ENCODE peak calls at places on chromosome 6, in ten cellular contexts. F is kidney, Z is endothelial cell, C is fibroblast of lung, A is upper lobe of right lung, Q is AG04450, P is neural crest cell, J is psoas muscle, U is cardiac muscle cell, X is AG09309. Y is an unnamed sample.

GRCh38 chr6:166106076-166106686 is 61.5 kb downstream of the TBXT start:
- DNase-seq in U (peak; percentile 78), C (peak; percentile 40), F (no peak), Z (peak; percentile 79), A (no peak), Q (peak; percentile 48), X (peak; percentile 4), P (peak; percentile 87), J (peak; percentile 68), Y (peak; percentile 81)

GRCh38 chr6:11538799-11539468 is 1.4 kb downstream of the TMEM170B start:
- DNase-seq in F (no peak), C (no peak), Q (no peak), A (no peak), U (no peak), P (no peak), X (no peak), J (no peak), Z (no peak), Y (no peak)

GRCh38 chr6:13447949-13448724 is 39.3 kb downstream of the GFOD1 start:
- DNase-seq in X (no peak), U (peak; percentile 21), F (no peak), Z (no peak), C (no peak), J (no peak), A (no peak), P (no peak), Q (no peak), Y (no peak)

GRCh38 chr6:13558718-13559117 is 15.7 kb upstream of the SIRT5 start:
- DNase-seq in J (no peak), X (no peak), C (no peak), Z (no peak), U (no peak), P (no peak), F (no peak), A (no peak), Q (no peak), Y (no peak)

GRCh38 chr6:134750669-134751068 is 199.2 kb downstream of the ALDH8A1 start:
- DNase-seq in F (no peak), A (no peak), Q (no peak), U (no peak), C (peak; percentile 54), J (no peak), P (no peak), X (peak; percentile 62), Z (no peak), Y (no peak)

GRCh38 chr6:148811472-148811871 is 64.6 kb downstream of the UST start:
- DNase-seq in A (no peak), P (no peak), F (no peak), U (peak; percentile 10), Q (no peak), X (no peak), J (no peak), C (no peak), Z (no peak), Y (no peak)

GRCh38 chr6:126033696-126034095 is 47.4 kb downstream of the TRMT11 start:
- DNase-seq in A (no peak), J (no peak), X (peak; percentile 82), Z (peak; percentile 10), P (no peak), C (peak; percentile 93), Q (peak; percentile 73), U (peak; percentile 94), F (no peak), Y (no peak)

GRCh38 chr6:146909376-146909775 is 294.8 kb upstream of the STXBP5 start:
- DNase-seq in P (no peak), J (no peak), C (no peak), Q (no peak), U (no peak), F (no peak), Z (no peak), A (no peak), X (no peak), Y (no peak)

DNA sequence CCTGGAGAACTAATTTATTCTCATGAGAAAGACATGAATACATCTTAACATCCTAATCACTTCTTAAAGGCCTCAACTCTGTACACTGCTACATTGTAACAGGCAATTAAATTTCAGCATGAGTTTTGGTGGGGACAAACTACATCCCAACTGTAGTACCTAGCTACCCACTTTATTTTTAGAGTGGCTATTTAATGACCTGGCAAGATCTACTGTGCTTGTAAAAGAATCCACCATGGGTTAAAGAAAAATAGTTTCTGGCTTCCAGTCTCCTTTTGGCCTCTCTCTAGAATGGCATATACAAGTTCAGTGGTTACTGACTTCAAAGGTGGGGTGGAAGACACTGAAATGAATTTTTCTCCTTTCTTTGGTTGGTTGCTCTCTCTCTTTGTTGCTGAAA is 193.9 kb downstream of the ESR1 start:
- DNase-seq in U (no peak), J (no peak), Q (no peak), Z (no peak), A (no peak), X (no peak), C (no peak), F (no peak), P (no peak), Y (no peak)
- TF ChIP-seq CTCF in U (no peak), J (no peak), Q (no peak), Z (no peak), A (no peak), X (no peak), C (no peak), F (no peak), P (no peak), Y (no peak)

GRCh38 chr6:144017167-144018094 is 9.4 kb upstream of the PLAGL1 start:
- DNase-seq in C (no peak), X (no peak), Z (no peak), P (no peak), J (no peak), U (no peak), Q (no peak), F (no peak), A (no peak), Y (no peak)

GRCh38 chr6:144008501-144009245 is 614 bp upstream of the PLAGL1 start:
- DNase-seq in U (no peak), X (no peak), C (no peak), Z (no peak), P (no peak), J (no peak), F (no peak), Q (no peak), A (peak; percentile 68), Y (no peak)

GRCh38 chr6:144012534-144012933 is 4.5 kb upstream of the PLAGL1 start:
- DNase-seq in Q (no peak), A (no peak), P (no peak), C (peak; percentile 51), X (peak; percentile 34), J (no peak), F (no peak), Z (no peak), U (peak; percentile 27), Y (no peak)

GRCh38 chr6:144007779-144008500 is at the start of gene PLAGL1:
- DNase-seq in A (peak; percentile 84), F (peak; percentile 91), J (peak; percentile 72), U (peak; percentile 83), Q (peak; percentile 16), P (peak; percentile 41), X (no peak), C (peak; percentile 65), Z (peak; percentile 65), Y (peak; percentile 72)

GRCh38 chr6:144013486-144013909 is 5.4 kb upstream of the PLAGL1 start:
- DNase-seq in P (peak; percentile 72), J (peak; percentile 72), C (peak; percentile 60), U (peak; percentile 88), F (peak; percentile 79), X (peak; percentile 41), A (peak; percentile 85), Q (peak; percentile 43), Z (peak; percentile 76), Y (peak; percentile 75)
- TF ChIP-seq CTCF in P (peak; percentile 97), J (peak; percentile 94), C (peak; percentile 93), U (peak; percentile 85), F (peak; percentile 83), X (peak; percentile 93), A (peak; percentile 94), Q (peak; percentile 95), Z (peak; percentile 84), Y (peak; percentile 97)

GRCh38 chr6:150744522-150745260 is 120.8 kb upstream of the MTHFD1L start:
- DNase-seq in P (no peak), C (no peak), J (no peak), A (no peak), Q (no peak), F (no peak), U (no peak), X (no peak), Z (no peak), Y (no peak)

GRCh38 chr6:150740453-150740852 is 125.0 kb upstream of the MTHFD1L start:
- DNase-seq in F (no peak), P (no peak), X (no peak), U (no peak), J (no peak), A (no peak), C (no peak), Z (no peak), Q (no peak), Y (no peak)

GRCh38 chr6:150739711-150740349 is 125.7 kb upstream of the MTHFD1L start:
- DNase-seq in X (no peak), C (peak; percentile 37), J (no peak), F (no peak), P (no peak), Q (no peak), U (no peak), Z (no peak), A (no peak), Y (no peak)

GRCh38 chr6:150738092-150738625 is 127.3 kb upstream of the MTHFD1L start:
- DNase-seq in F (no peak), Z (no peak), A (no peak), Q (no peak), C (no peak), U (no peak), P (no peak), X (no peak), J (no peak), Y (no peak)

GRCh38 chr6:150741633-150742200 is 123.8 kb upstream of the MTHFD1L start:
- DNase-seq in P (no peak), U (peak; percentile 31), F (no peak), C (no peak), Q (no peak), X (no peak), A (no peak), J (no peak), Z (peak; percentile 41), Y (no peak)
- TF ChIP-seq CTCF in P (peak; percentile 53), U (peak; percentile 45), F (peak; percentile 23), C (no peak), Q (peak; percentile 7), X (peak; percentile 25), A (peak; percentile 51), J (no peak), Z (peak; percentile 64), Y (peak; percentile 68)

GRCh38 chr6:40848038-40848437 is 191.0 kb downstream of the UNC5CL start:
- DNase-seq in Q (no peak), Z (no peak), C (peak; percentile 9), A (no peak), P (no peak), X (peak; percentile 25), J (no peak), U (no peak), F (no peak), Y (no peak)

GRCh38 chr6:40841721-40842120 is 197.3 kb downstream of the UNC5CL start:
- DNase-seq in Q (no peak), A (no peak), C (no peak), J (no peak), X (no peak), F (no peak), P (no peak), U (no peak), Z (no peak), Y (no peak)

GRCh38 chr6:40848868-40849524 is 190.0 kb downstream of the UNC5CL start:
- DNase-seq in C (no peak), P (no peak), F (no peak), Z (no peak), U (no peak), Q (no peak), A (no peak), J (no peak), X (no peak), Y (no peak)

GRCh38 chr6:40844241-40844640 is 194.8 kb downstream of the UNC5CL start:
- DNase-seq in Q (no peak), U (no peak), A (no peak), J (no peak), F (no peak), P (no peak), C (no peak), Z (no peak), X (no peak), Y (no peak)

GRCh38 chr6:40845588-40845987 is 193.4 kb downstream of the UNC5CL start:
- DNase-seq in X (no peak), C (peak; percentile 34), J (no peak), P (peak; percentile 57), A (no peak), U (peak; percentile 58), F (no peak), Q (peak; percentile 11), Z (peak; percentile 67), Y (no peak)
- TF ChIP-seq CTCF in X (peak; percentile 70), C (peak; percentile 51), J (peak; percentile 41), P (peak; percentile 71), A (peak; percentile 50), U (peak; percentile 63), F (peak; percentile 52), Q (peak; percentile 66), Z (peak; percentile 70), Y (peak; percentile 79)

Y was measured in type B pancreatic cell.